ENCODE peak calls at places on chromosomes 2 and 18, in six cellular contexts. N is bronchial epithelial cell, Y is fibroblast of lung, O is colonic mucosa, K is AG09309, M is psoas muscle. U is an unnamed sample.
A peak's percentile ranks its signal among the peaks of the same experiment; 100 is the strongest.

GRCh38 chr2:165149439-165149838 is 54.4 kb downstream of the SCN3A start:
- DNase-seq in N (no peak), Y (no peak), O (no peak), K (no peak), M (no peak), U (no peak)

GRCh38 chr2:68645523-68645922 is 2.1 kb downstream of the PROKR1 start:
- DNase-seq in N (peak; percentile 32), Y (no peak), O (no peak), K (no peak), M (no peak), U (no peak)

GRCh38 chr2:95016616-95017307 is 8.7 kb upstream of the MAL start:
- DNase-seq in N (no peak), Y (no peak), O (no peak), K (no peak), M (no peak), U (no peak)

GRCh38 chr2:239025081-239025801 is 177.4 kb downstream of the TWIST2 start:
- DNase-seq in N (peak; percentile 73), Y (peak; percentile 39), O (no peak), K (peak; percentile 38), M (no peak), U (peak; percentile 61)

GRCh38 chr2:238727585-238728321 is 120.1 kb upstream of the TWIST2 start:
- DNase-seq in N (no peak), Y (peak; percentile 81), O (no peak), K (peak; percentile 96), M (peak; percentile 69), U (no peak)

GRCh38 chr2:102053096-102053495 is 61.3 kb downstream of the IL1R2 start:
- DNase-seq in N (no peak), Y (no peak), O (peak; percentile 15), K (no peak), M (peak; percentile 32), U (no peak)

GRCh38 chr18:58911766-58912165 is 47.1 kb downstream of the ZNF532 start:
- DNase-seq in N (no peak), Y (no peak), O (no peak), K (no peak), M (no peak), U (no peak)

GRCh38 chr2:9178905-9179571 is 27.6 kb upstream of the ASAP2 start:
- DNase-seq in N (peak; percentile 92), Y (peak; percentile 90), O (peak; percentile 84), K (no peak), M (peak; percentile 55), U (peak; percentile 60)

GRCh38 chr2:10278029-10278762 is 24.5 kb upstream of the HPCAL1 start:
- DNase-seq in N (no peak), Y (peak; percentile 46), O (peak; percentile 42), K (no peak), M (peak; percentile 75), U (no peak)

GRCh38 chr2:215137741-215138340 is 585 bp downstream of the ABCA12 start:
- DNase-seq in N (peak; percentile 95), Y (peak; percentile 67), O (no peak), K (no peak), M (no peak), U (peak; percentile 48)

GRCh38 chr2:211867845-211868361 is 670.7 kb downstream of the ERBB4 start:
- DNase-seq in N (peak; percentile 73), Y (peak; percentile 4), O (no peak), K (no peak), M (no peak), U (no peak)

GRCh38 chr2:130798472-130799221 is 38.1 kb upstream of the ARHGEF4 start:
- DNase-seq in N (peak; percentile 26), Y (peak; percentile 17), O (no peak), K (no peak), M (no peak), U (no peak)

GRCh38 chr18:30970201-30970816 is 72.2 kb downstream of the DSC3 start:
- DNase-seq in N (peak; percentile 77), Y (peak; percentile 8), O (no peak), K (no peak), M (no peak), U (no peak)

GRCh38 chr2:176112375-176113302 is 3.9 kb upstream of the HOXD10 start:
- DNase-seq in N (no peak), Y (no peak), O (no peak), K (no peak), M (no peak), U (no peak)

GRCh38 chr2:206708286-206708685 is 9.9 kb downstream of the DYTN start:
- DNase-seq in N (no peak), Y (no peak), O (no peak), K (no peak), M (no peak), U (no peak)

GRCh38 chr18:75168654-75169053 is 40.3 kb downstream of the PTGR3 start:
- DNase-seq in N (no peak), Y (no peak), O (no peak), K (no peak), M (no peak), U (no peak)

GRCh38 chr18:51461956-51462355 is 264.5 kb upstream of the MEX3C start:
- DNase-seq in N (no peak), Y (no peak), O (no peak), K (no peak), M (no peak), U (peak; percentile 34)

GRCh38 chr18:28831908-28832307 is 655.0 kb upstream of the CDH2 start:
- DNase-seq in N (no peak), Y (no peak), O (no peak), K (no peak), M (no peak), U (no peak)

GRCh38 chr2:216827073-216827725 is 32.7 kb downstream of the TNP1 start:
- DNase-seq in N (no peak), Y (no peak), O (no peak), K (no peak), M (no peak), U (no peak)

GRCh38 chr18:10055125-10055750 is 141.4 kb downstream of the VAPA start:
- DNase-seq in N (no peak), Y (no peak), O (no peak), K (no peak), M (no peak), U (no peak)

GRCh38 chr2:98685930-98686887 is 44.7 kb downstream of the MGAT4A start:
- DNase-seq in N (no peak), Y (no peak), O (no peak), K (no peak), M (no peak), U (no peak)

GRCh38 chr2:150370600-150370999 is 116.9 kb downstream of the RND3 start:
- DNase-seq in N (peak; percentile 52), Y (no peak), O (peak; percentile 45), K (no peak), M (no peak), U (no peak)

GRCh38 chr2:85666937-85667336 is 1.1 kb downstream of the SFTPB start:
- DNase-seq in N (no peak), Y (no peak), O (no peak), K (no peak), M (no peak), U (no peak)

DNA sequence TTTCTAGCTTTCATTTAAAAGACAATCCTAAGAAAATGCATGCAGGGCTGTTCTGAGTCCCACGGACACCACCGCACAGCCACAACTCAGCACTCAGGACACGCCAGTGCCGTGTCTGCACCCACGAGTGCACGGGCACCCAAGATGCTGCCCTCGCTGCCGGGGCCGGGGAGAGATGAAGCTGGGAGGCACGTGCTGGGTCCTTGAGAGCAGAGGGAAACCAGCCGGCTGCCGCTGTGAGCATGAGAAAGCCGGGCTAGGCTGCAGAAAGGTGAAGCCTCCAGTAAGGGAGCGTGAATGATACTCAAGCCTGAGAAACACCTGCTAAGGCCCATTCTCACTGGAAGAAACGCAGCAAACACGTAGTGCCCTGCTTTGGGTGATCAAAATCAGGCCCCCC is 4.8 kb downstream of the COPS9 start:
- DNase-seq in N (no peak), Y (no peak), O (no peak), K (no peak), M (no peak), U (no peak)
- TF ChIP-seq CTCF in N (no peak), Y (no peak), O (no peak), K (no peak), M (no peak), U (no peak)

DNA sequence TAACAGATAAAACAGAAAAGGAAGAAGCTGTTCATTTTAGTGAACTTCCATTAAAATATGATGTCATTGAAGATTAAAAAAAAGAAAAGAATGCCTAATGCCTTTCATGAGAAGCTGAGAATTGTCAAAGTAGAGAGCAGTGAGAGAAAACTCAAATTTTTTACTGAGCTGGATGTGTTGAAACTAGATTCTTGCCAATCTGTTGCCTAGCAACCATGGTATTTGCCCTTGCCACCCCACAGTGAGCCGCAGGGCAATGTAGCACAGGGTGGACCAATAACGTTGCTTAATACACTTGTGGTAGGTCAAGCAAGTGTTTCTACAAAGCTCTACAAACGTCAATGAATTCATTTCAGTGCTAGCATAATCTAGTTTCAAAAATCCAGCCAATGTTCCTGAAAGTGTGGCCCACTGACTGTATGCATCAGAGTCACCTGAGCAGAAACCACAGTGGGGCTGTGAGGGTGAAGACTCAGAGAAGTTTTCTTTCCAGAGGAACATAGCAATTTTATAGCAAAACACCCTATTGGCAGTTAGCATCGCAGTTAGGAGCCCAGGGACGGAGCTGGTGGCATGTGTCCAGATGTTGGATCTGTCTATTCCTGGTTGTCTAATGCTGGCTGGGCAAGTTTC is 132.3 kb downstream of the DOCK10 start:
- DNase-seq in N (peak; percentile 85), Y (peak; percentile 97), O (no peak), K (peak; percentile 81), M (peak; percentile 32), U (peak; percentile 98)
- H3K4me3 ChIP-seq in N (no peak overlapping the region), Y (no peak overlapping the region), O (no peak overlapping the region), K (no peak overlapping the region), M (no peak overlapping the region), U (no peak overlapping the region)

DNA sequence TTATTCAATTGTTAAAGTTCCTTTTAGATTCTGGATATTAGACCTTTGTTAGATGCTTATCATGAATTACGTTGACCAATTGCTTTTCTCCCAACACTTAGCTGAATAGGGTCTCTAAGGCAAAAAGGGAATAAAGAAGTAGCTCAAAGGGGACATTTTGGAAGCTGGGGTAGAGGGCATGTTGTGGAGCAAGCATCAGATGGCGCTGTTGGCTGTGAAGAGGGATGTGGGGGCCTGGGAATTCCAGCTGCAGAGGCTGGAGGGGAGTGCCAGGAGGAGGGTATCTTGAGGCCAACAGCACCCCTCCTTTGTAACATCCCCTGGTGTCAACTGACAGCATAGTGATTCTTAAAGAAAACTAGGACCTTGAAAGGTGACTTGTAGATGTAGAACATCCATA is 198.2 kb downstream of the ADCYAP1 start:
- DNase-seq in N (no peak), Y (no peak), O (no peak), K (no peak), M (no peak), U (no peak)
- TF ChIP-seq CTCF in N (no peak), Y (no peak), O (no peak), K (no peak), M (no peak), U (no peak)

GRCh38 chr2:222309361-222309760 is 10.6 kb upstream of the PAX3 start:
- DNase-seq in N (no peak), Y (no peak), O (no peak), K (no peak), M (no peak), U (no peak)

GRCh38 chr2:222305510-222306392 is 7.0 kb upstream of the PAX3 start:
- DNase-seq in N (no peak), Y (no peak), O (peak; percentile 36), K (no peak), M (no peak), U (no peak)

GRCh38 chr2:222306393-222307137 is 7.8 kb upstream of the PAX3 start:
- DNase-seq in N (no peak), Y (no peak), O (no peak), K (no peak), M (no peak), U (no peak)

GRCh38 chr2:222307978-222308479 is 9.2 kb upstream of the PAX3 start:
- DNase-seq in N (no peak), Y (no peak), O (no peak), K (no peak), M (no peak), U (no peak)

GRCh38 chr2:222307138-222307756 is 8.4 kb upstream of the PAX3 start:
- DNase-seq in N (no peak), Y (no peak), O (peak; percentile 62), K (no peak), M (no peak), U (no peak)
- H3K4me3 ChIP-seq in N (no peak overlapping the region), Y (no peak overlapping the region), O (no peak overlapping the region), K (no peak overlapping the region), M (no peak overlapping the region), U (no peak overlapping the region)

U was measured in retinal pigment epithelial cell.